ENCODE peak calls at places on chromosome 13, in eight cellular contexts. O, T, U, V, F, R, I and Y are unnamed samples.

GRCh38 chr13:32443111-32443510 is 15.2 kb upstream of the N4BP2L1 start:
- DNase-seq in V (peak; percentile 23), I (no peak), F (no peak), T (no peak), R (peak; percentile 24), U (peak; percentile 19), O (peak; percentile 21), Y (no peak)

GRCh38 chr13:93861818-93862217 is 617.7 kb downstream of the DCT start:
- DNase-seq in V (no peak), I (no peak), U (peak; percentile 87), O (no peak), T (peak; percentile 48), F (no peak), R (no peak), Y (peak; percentile 29)

GRCh38 chr13:40123962-40124647 is 468.6 kb downstream of the COG6 start:
- DNase-seq in I (no peak), T (no peak), R (no peak), U (no peak), V (no peak), O (no peak), F (no peak), Y (no peak)

GRCh38 chr13:104534847-104535246 is 1468.6 kb upstream of the SLC10A2 start:
- DNase-seq in V (no peak), R (no peak), I (peak; percentile 61), O (no peak), T (no peak), U (no peak), F (no peak), Y (no peak)

GRCh38 chr13:109026266-109026665 is 396.9 kb downstream of the MYO16 start:
- DNase-seq in I (peak; percentile 37), V (no peak), R (no peak), T (no peak), O (no peak), F (no peak), U (no peak), Y (no peak)

GRCh38 chr13:23391752-23392151 is 41.8 kb downstream of the SACS start:
- DNase-seq in U (no peak), O (no peak), T (no peak), F (no peak), V (no peak), I (no peak), R (no peak), Y (no peak)

GRCh38 chr13:90445179-90445578 is 902.3 kb upstream of the MIR17HG start:
- DNase-seq in R (no peak), F (peak; percentile 67), I (peak; percentile 38), O (no peak), V (no peak), T (peak; percentile 86), U (peak; percentile 97), Y (peak; percentile 67)

GRCh38 chr13:46831588-46832194 is 34.7 kb upstream of the ESD start:
- DNase-seq in U (peak; percentile 71), I (no peak), R (peak; percentile 1), F (no peak), V (no peak), O (peak; percentile 10), T (peak; percentile 8), Y (peak; percentile 13)

GRCh38 chr13:40969169-40969901 is 49.8 kb downstream of the ELF1 start:
- DNase-seq in R (no peak), O (no peak), I (no peak), V (no peak), T (no peak), F (no peak), U (no peak), Y (no peak)

GRCh38 chr13:113851480-113851803 is 12.4 kb downstream of the GAS6 start:
- DNase-seq in U (no peak), F (no peak), T (no peak), R (no peak), V (no peak), I (no peak), O (no peak), Y (no peak)

GRCh38 chr13:34156841-34157365 is 339.0 kb downstream of the RFC3 start:
- DNase-seq in O (peak; percentile 64), T (peak; percentile 79), I (peak; percentile 59), F (peak; percentile 89), V (peak; percentile 35), R (no peak), U (peak; percentile 92), Y (peak; percentile 81)

GRCh38 chr13:43760257-43760656 is 26.5 kb downstream of the ENOX1 start:
- DNase-seq in I (no peak), U (no peak), R (no peak), F (no peak), T (no peak), O (no peak), V (no peak), Y (no peak)

GRCh38 chr13:31797154-31797775 is 57.9 kb downstream of the RXFP2 start:
- DNase-seq in V (no peak), I (no peak), U (peak; percentile 71), O (no peak), F (no peak), T (no peak), R (no peak), Y (peak; percentile 52)

GRCh38 chr13:105338044-105338443 is 1197.4 kb downstream of the EFNB2 start:
- DNase-seq in T (no peak), V (no peak), O (no peak), F (no peak), U (no peak), R (no peak), I (no peak), Y (no peak)

GRCh38 chr13:112842343-112842856 is 126.6 kb upstream of the MCF2L start:
- DNase-seq in V (no peak), O (no peak), I (peak; percentile 30), T (peak; percentile 42), F (peak; percentile 74), U (peak; percentile 72), R (no peak), Y (peak; percentile 7)

GRCh38 chr13:60267498-60268202 is 103.9 kb upstream of the DIAPH3 start:
- DNase-seq in O (peak; percentile 7), I (peak; percentile 80), V (no peak), R (no peak), F (no peak), T (no peak), U (peak; percentile 1), Y (no peak)

GRCh38 chr13:114035583-114036501 is 62.0 kb upstream of the C13orf46 start:
- DNase-seq in F (no peak), O (peak; percentile 39), I (no peak), V (no peak), R (no peak), U (no peak), T (no peak), Y (no peak)